ENCODE peak calls at places on chromosomes 5 and 9, in nine cellular contexts. R, T, M, Z, F, Q, S, P and C are unnamed samples.

GRCh38 chr5:164252-164651 is 27.0 kb upstream of the LRRC14B start:
- DNase-seq in T (no peak), Z (no peak), Q (no peak), S (no peak), R (no peak), P (no peak), M (no peak), F (no peak), C (no peak)

GRCh38 chr5:108661590-108662219 is 86.0 kb upstream of the FER start:
- DNase-seq in Z (peak), T (no peak), F (peak), S (no peak), R (no peak), M (no peak), Q (peak), P (no peak), C (no peak)

GRCh38 chr5:87327998-87328397 is 60.3 kb downstream of the RASA1 start:
- DNase-seq in F (peak), Z (peak), P (no peak), T (no peak), S (no peak), R (no peak), Q (no peak), M (no peak), C (no peak)

GRCh38 chr5:150568663-150569062 is 60.7 kb downstream of the NDST1 start:
- DNase-seq in S (no peak), M (no peak), Z (no peak), P (no peak), Q (no peak), T (no peak), F (no peak), R (no peak), C (no peak)

GRCh38 chr5:10348258-10348657 is 5.2 kb upstream of the MARCHF6 start:
- DNase-seq in Q (no peak), S (no peak), M (no peak), P (no peak), R (no peak), Z (no peak), T (no peak), F (no peak), C (no peak)

GRCh38 chr9:75588808-75589207 is 301.7 kb upstream of the PCSK5 start:
- DNase-seq in Z (no peak), R (no peak), S (no peak), Q (peak), P (no peak), T (no peak), F (peak), M (no peak), C (peak)

GRCh38 chr5:38871211-38871610 is 25.4 kb downstream of the OSMR start:
- DNase-seq in F (no peak), S (no peak), Z (peak), P (no peak), T (no peak), Q (peak), M (no peak), R (no peak), C (no peak)

GRCh38 chr5:997711-998110 is 10.9 kb upstream of the NKD2 start:
- DNase-seq in T (no peak), Z (no peak), F (no peak), Q (no peak), M (no peak), R (no peak), S (no peak), P (no peak), C (no peak)

GRCh38 chr9:3043369-3043768 is 199.5 kb upstream of the PUM3 start:
- DNase-seq in T (no peak), P (no peak), S (no peak), Q (no peak), M (no peak), F (peak), R (no peak), Z (peak), C (no peak)

GRCh38 chr5:1524799-1525623 is 1.3 kb upstream of the LPCAT1 start:
- DNase-seq in T (no peak), Z (no peak), F (no peak), P (no peak), R (no peak), S (peak), M (no peak), Q (no peak), C (peak)

GRCh38 chr9:135036861-135037465 is 50.5 kb upstream of the OLFM1 start:
- DNase-seq in S (no peak), P (no peak), Q (no peak), M (no peak), Z (no peak), R (no peak), T (no peak), F (no peak), C (no peak)

GRCh38 chr9:69168709-69169217 is 5.3 kb upstream of the TJP2 start:
- DNase-seq in Z (peak), R (no peak), Q (peak), P (peak), M (no peak), T (no peak), F (peak), S (peak), C (peak)

GRCh38 chr9:9229269-9229668 is 1383.5 kb downstream of the PTPRD start:
- DNase-seq in Q (no peak), R (no peak), M (no peak), P (no peak), F (no peak), T (no peak), S (no peak), Z (peak), C (no peak)

GRCh38 chr5:78650562-78650930 is 2.0 kb upstream of the LHFPL2 start:
- DNase-seq in T (no peak), M (no peak), F (no peak), P (no peak), S (no peak), Q (no peak), Z (no peak), R (no peak), C (no peak)

GRCh38 chr9:93292664-93293328 is 108.9 kb downstream of the WNK2 start:
- DNase-seq in Q (no peak), T (no peak), M (no peak), S (no peak), P (no peak), Z (no peak), R (no peak), F (no peak), C (no peak)

DNA sequence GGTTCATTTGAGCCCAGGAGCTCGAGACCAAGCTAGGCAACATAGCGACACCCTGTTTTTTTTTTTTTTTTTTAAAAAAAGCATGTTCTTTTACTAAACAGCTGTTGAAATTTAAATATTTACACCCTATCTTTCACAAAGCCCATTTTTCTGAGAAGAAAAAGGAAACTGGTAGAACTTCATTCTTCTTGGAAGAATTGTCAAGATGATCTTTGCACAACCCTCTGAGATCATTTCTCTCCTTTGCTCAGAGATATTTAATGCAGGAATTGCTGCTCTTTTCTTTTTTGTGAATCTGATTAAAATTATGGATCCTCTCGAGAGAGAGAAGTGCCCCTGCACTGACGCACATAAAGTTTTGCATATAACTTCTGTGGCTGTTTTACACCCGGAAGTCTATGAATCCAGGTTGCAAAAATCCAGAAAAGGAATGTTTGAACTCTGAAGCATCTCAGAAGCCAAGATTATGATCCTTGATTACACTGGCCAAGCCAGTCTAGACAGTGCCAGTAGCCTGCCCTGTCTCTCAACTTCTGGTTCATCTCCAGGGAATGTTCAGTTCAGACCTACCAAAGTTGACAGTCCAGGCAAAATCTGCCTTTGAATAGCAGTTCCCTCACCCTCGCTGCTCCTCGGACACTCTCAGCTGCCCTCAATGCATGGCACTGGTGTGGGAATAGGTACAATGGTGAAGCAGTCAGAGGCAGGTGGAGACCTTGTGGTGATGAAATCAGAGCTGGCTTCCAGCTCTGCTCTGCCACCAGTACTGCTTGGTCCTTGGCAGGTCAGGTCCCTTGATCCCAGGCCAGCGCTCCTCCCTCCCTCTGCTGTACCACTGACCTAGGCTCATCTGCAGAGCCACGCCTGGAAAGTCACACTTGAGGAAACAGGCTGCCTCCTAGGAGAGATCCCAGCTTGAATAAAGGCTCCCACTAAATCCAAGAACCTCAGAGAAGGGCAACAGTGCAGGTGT is 13.3 kb upstream of the SLC31A2 start:
- DNase-seq in R (no peak), P (no peak), T (no peak), S (peak), Z (no peak), M (no peak), F (no peak), Q (no peak), C (no peak)
- H3K4me3 ChIP-seq in R (no peak), P (no peak), T (peak), S (peak), Z (no peak), M (no peak), F (no peak), Q (no peak), C (no peak)

GRCh38 chr5:148910216-148910615 is 83.8 kb downstream of the ADRB2 start:
- DNase-seq in Z (no peak), F (no peak), T (no peak), M (no peak), P (no peak), Q (no peak), S (no peak), R (no peak), C (no peak)

GRCh38 chr5:148909766-148910165 is 83.4 kb downstream of the ADRB2 start:
- DNase-seq in S (peak), M (no peak), T (no peak), Z (no peak), Q (peak), F (no peak), R (no peak), P (no peak), C (no peak)

GRCh38 chr5:148912146-148912545 is 85.7 kb downstream of the ADRB2 start:
- DNase-seq in P (no peak), T (no peak), F (peak), Q (peak), M (no peak), S (no peak), Z (no peak), R (no peak), C (no peak)

GRCh38 chr5:148911386-148911785 is 85.0 kb downstream of the ADRB2 start:
- DNase-seq in R (no peak), F (no peak), T (no peak), P (no peak), Q (peak), Z (no peak), M (no peak), S (no peak), C (no peak)

GRCh38 chr5:148910686-148911361 is 84.4 kb downstream of the ADRB2 start:
- DNase-seq in Z (peak), P (no peak), T (no peak), F (peak), S (peak), Q (peak), M (no peak), R (peak), C (no peak)
- H3K4me2 ChIP-seq in Z (no peak), P (no peak), T (no peak), F (no peak), S (peak), Q (no peak), M (peak), R (peak), C (no peak)

DNA sequence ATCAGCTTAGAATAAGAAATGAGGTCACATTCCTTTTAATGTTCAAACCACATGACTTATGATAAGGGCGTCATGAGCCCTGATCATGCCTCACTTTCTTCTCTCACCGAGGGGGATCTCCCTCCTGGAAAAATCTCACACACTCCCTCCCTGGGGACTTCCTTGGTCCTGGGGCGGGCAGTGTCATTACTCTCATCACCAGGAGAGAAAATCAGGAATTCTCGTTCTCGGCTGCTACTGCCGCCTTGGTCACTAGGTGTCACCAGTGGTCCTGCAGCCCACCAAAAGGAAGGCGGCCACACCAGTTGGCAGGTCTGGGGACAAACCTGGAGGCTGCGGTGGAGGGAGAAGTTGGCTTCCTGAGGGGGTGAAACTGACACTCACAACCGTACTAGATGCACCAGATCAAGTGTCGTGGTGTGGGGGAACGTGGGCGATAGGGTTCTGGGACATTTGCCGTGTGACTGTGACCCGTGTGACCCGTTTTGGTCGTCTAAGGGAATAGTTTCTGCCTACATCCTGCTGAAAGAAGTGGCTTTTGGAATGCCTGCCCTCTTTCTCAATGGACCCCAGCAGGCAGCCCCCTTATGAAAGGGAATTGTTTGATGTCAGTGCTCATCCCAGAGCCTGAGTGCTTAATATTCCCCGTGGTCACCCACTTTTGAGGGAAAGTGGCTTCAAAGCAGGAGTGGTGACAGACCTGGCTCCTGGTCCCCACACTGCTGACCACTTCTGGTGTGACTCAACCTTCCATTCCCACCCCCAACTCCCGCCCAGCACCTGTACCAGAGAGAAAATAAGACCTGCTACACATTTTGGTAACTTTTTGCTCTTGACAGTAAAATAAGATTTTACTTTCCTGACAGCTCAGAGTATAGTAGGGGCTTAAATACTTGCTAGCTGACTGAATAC is 63.2 kb downstream of the ACER2 start:
- DNase-seq in T (peak), F (peak), Z (peak), R (peak), Q (peak), M (peak), S (peak), P (peak), C (peak)
- H3K4me3 ChIP-seq in T (no peak), F (peak), Z (no peak), R (peak), Q (no peak), M (peak), S (no peak), P (peak), C (no peak)

GRCh38 chr9:114613919-114614318 is 2.8 kb downstream of the TMEM268 start:
- DNase-seq in Z (no peak), Q (no peak), S (no peak), F (no peak), R (no peak), M (no peak), P (no peak), T (no peak), C (no peak)
- H3K4me2 ChIP-seq in Z (no peak), Q (no peak), S (no peak), F (no peak), R (no peak), M (no peak), P (peak), T (no peak), C (peak)

DNA sequence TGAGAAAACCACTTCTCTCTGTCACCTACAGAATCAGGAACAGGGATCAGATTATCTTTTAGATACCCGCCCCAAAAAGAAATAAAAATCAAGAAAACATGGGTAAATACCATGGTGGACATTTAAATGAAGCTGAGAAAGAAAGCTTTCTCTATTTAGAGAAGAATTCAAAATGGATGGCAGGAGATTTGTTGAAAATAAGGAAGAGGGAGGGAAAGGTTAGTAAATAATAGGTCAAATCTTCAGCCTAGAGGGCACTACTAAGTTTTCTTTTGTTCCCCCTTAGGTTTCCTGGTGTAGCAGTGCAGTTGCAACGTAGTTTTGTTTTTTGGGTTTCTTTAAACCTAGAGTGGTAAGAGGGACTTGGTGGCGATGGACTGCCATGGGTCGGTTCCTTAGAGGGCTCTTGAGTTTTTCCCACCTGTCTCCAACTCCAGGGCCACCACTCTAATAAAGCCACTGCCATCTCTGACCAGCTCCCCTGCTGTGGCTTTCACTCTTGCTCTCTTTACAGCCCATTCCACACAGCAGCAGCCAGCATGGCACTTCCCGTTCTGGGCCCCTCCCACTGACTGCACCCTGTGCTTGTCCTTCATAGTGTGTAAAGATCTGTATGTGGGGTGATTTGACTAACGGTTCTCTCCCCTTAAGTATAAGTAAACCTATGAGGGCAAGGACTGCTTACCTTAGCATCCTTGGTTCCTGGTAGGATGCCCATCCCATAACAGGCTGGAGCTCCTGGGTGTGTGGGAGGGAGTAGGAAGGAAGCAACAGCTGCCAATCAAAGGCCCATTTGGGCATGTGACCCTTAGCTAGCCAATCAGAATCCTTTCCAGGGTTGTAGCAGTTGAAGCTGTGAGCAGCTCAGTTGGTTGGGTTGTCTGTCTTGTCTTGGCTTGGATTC is 118.3 kb downstream of the SLC1A3 start:
- DNase-seq in Q (no peak), F (no peak), P (peak), S (no peak), M (peak), R (no peak), T (no peak), Z (no peak), C (peak)
- H3K4me3 ChIP-seq in Q (no peak), F (no peak), P (peak), S (no peak), M (no peak), R (no peak), T (no peak), Z (no peak), C (peak)

DNA sequence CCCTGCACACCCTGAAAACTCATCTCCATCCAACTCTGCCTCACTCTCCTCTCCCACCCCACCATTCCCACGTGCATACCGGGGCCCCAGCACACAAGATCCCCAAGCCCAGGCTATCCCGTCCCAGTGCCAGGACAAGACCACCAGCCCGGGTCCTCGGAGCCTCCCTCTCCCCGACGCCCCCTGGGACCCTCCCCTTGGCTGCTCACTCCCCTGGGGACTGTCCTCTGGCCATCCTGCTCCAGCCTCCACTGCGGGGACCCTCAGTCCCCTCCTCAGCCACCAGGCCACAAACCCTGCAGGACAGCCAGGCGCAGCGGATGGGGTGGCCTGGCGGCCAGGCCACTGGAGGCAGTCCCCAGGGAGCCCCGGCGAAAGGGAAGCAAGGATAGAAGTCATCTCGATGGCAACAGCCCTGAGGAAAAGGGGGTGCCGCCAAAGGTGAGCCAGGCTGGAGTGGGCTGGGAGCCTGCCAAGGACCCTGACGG is 62.8 kb downstream of the C9orf50 start:
- DNase-seq in P (no peak), M (no peak), Q (no peak), F (no peak), T (no peak), S (no peak), R (no peak), Z (no peak), C (no peak)
- H3K4me2 ChIP-seq in P (no peak), M (peak), Q (no peak), F (no peak), T (peak), S (peak), R (peak), Z (no peak), C (no peak)